ENCODE peak calls at places on chromosomes 3 and 15, in eight cellular contexts. T is adrenal gland, B is A549, D is BE2C, N is cardiac muscle cell, J is testis, I is AG09309, R is HCT116. S is an unnamed sample.

GRCh38 chr3:157360044-157360443 is 76.6 kb upstream of the PTX3 start:
- DNase-seq in R (peak), T (peak), J (no peak), I (peak), N (no peak), D (no peak), B (peak), S (no peak)

GRCh38 chr3:161014997-161015749 is 90.0 kb downstream of the B3GALNT1 start:
- DNase-seq in T (no peak), N (no peak), D (no peak), J (no peak), R (no peak), B (no peak), I (no peak), S (no peak)

GRCh38 chr3:61524933-61525332 is 36.4 kb upstream of the PTPRG start:
- DNase-seq in B (no peak), T (peak), R (no peak), D (no peak), J (no peak), N (peak), I (no peak), S (no peak)

GRCh38 chr15:31352911-31353811 is 26.5 kb downstream of the KLF13 start:
- DNase-seq in J (peak), T (peak), I (peak), B (no peak), N (peak), D (peak), R (no peak), S (no peak)

GRCh38 chr3:105904683-105905320 is 36.0 kb upstream of the CBLB start:
- DNase-seq in D (no peak), T (no peak), B (no peak), N (peak), R (no peak), I (no peak), J (no peak), S (no peak)

GRCh38 chr15:49507261-49507660 is 84.2 kb downstream of the FGF7 start:
- DNase-seq in J (no peak), B (no peak), N (no peak), T (no peak), R (no peak), D (no peak), I (no peak), S (no peak)

GRCh38 chr15:80202016-80202315 is 49.2 kb downstream of the FAH start:
- DNase-seq in N (no peak), B (no peak), J (no peak), T (peak), I (no peak), R (no peak), D (no peak), S (no peak)

GRCh38 chr15:66085128-66085527 is 168.4 kb downstream of the MEGF11 start:
- DNase-seq in N (no peak), J (no peak), B (peak), R (no peak), I (no peak), T (no peak), D (peak), S (no peak)

GRCh38 chr3:28252016-28252415 is 10.6 kb downstream of the CMC1 start:
- DNase-seq in J (no peak), B (no peak), D (no peak), R (no peak), T (no peak), I (no peak), N (no peak), S (no peak)

GRCh38 chr3:100425321-100425720 is 24.0 kb downstream of the LNP1 start:
- DNase-seq in N (no peak), T (no peak), R (no peak), B (no peak), I (no peak), J (no peak), D (no peak), S (no peak)

GRCh38 chr15:48389701-48390143 is 58.5 kb downstream of the DUT start:
- DNase-seq in B (no peak), I (no peak), R (no peak), T (no peak), N (no peak), J (no peak), D (no peak), S (no peak)

GRCh38 chr3:57112206-57112605 is 51.7 kb downstream of the SPATA12 start:
- DNase-seq in J (no peak), T (peak), I (no peak), B (peak), D (no peak), R (no peak), N (peak), S (no peak)

GRCh38 chr15:73335471-73335870 is 33.3 kb downstream of the HCN4 start:
- DNase-seq in D (no peak), R (no peak), J (no peak), B (no peak), T (no peak), N (no peak), I (no peak), S (no peak)

GRCh38 chr3:138081371-138082084 is 33.9 kb downstream of the DZIP1L start:
- DNase-seq in N (no peak), B (no peak), J (no peak), R (no peak), I (no peak), D (no peak), T (no peak), S (no peak)

GRCh38 chr3:122356402-122356801 is 26.6 kb downstream of the MIX23 start:
- DNase-seq in N (peak), B (peak), R (peak), T (no peak), I (no peak), D (peak), J (peak), S (peak)

GRCh38 chr3:21043139-21043538 is 707.9 kb downstream of the ZNF385D start:
- DNase-seq in R (no peak), J (no peak), N (no peak), T (no peak), B (no peak), D (no peak), I (no peak), S (no peak)

GRCh38 chr3:73086071-73086494 is 24.6 kb downstream of the EBLN2 start:
- DNase-seq in N (peak), I (no peak), J (peak), B (peak), D (peak), R (peak), T (peak), S (peak)

GRCh38 chr3:161316006-161316689 is 55.2 kb downstream of the SPTSSB start:
- DNase-seq in J (no peak), T (no peak), D (no peak), N (no peak), I (no peak), R (no peak), B (peak), S (peak)

GRCh38 chr3:153572654-153573053 is 410.6 kb downstream of the RAP2B start:
- DNase-seq in N (no peak), J (no peak), R (no peak), T (no peak), B (no peak), D (no peak), I (no peak), S (no peak)

GRCh38 chr3:188662214-188662613 is 508.3 kb downstream of the LPP start:
- DNase-seq in B (no peak), N (no peak), J (no peak), I (no peak), R (no peak), D (no peak), T (no peak), S (no peak)

GRCh38 chr3:188659444-188660100 is 505.6 kb downstream of the LPP start:
- DNase-seq in N (no peak), B (no peak), R (no peak), J (no peak), I (no peak), D (no peak), T (no peak), S (no peak)

GRCh38 chr3:188661801-188662200 is 507.8 kb downstream of the LPP start:
- DNase-seq in D (no peak), B (no peak), N (no peak), J (no peak), R (no peak), T (no peak), I (no peak), S (no peak)

GRCh38 chr3:188663839-188664238 is 507.9 kb upstream of the TPRG1 start:
- DNase-seq in J (no peak), I (no peak), R (no peak), N (no peak), D (no peak), T (no peak), B (no peak), S (no peak)

DNA sequence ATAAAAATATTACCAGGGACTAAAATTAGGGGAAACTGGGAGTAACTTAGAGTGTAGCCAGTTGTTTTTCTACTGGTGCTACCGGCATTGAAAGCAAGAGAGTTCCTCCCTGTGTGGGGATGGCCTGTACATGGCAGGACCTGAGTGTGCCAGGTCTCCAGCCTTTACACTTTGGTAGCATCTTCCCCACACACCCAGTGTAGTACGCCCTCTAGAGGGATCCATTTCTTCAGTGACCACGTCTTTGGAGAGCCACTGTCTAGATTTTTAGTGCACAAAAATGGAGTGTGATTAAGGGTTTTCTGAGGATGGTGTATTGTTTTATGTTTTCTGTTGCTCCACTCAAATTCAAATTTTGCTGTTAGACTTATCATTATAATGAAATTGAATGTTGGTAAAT is 507.0 kb upstream of the TPRG1 start:
- DNase-seq in R (peak), T (no peak), J (no peak), B (peak), N (peak), I (no peak), D (peak), S (no peak)
- TF ChIP-seq CTCF in R (peak), T (no peak), J (no peak), B (peak), N (peak), I (peak), D (peak), S (no peak)

DNA sequence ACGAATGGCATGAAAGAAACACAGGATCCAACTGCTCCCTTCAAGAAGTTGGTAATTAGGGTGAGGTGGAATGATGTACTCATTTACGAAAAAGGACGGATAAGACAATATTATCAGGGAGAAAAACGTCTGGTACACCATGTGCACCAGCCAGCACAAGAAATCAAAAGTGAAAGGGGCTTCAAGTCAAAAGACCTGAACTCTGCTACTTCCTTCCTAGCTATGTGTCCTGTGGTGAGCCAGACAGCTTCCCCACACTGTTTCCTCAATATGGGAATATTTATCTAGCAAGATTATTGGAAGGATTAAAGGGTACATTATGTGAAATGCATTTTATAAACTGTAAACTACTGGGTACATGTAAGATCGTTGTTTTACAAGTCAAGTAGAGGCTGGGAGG is 33.9 kb downstream of the RAB27A start:
- DNase-seq in J (no peak), D (no peak), T (no peak), B (no peak), R (no peak), N (no peak), I (no peak), S (no peak)
- H3K4me3 ChIP-seq in J (no peak), D (no peak), T (no peak), B (no peak), R (no peak), N (no peak), I (no peak), S (no peak)

GRCh38 chr3:126081618-126082333 is 2.1 kb downstream of the SLC41A3 start:
- DNase-seq in R (peak), I (no peak), N (no peak), J (peak), T (peak), B (peak), D (peak), S (no peak)
- TF ChIP-seq CTCF in R (peak), I (peak), N (peak), J (peak), T (peak), B (no peak), D (peak), S (peak)

DNA sequence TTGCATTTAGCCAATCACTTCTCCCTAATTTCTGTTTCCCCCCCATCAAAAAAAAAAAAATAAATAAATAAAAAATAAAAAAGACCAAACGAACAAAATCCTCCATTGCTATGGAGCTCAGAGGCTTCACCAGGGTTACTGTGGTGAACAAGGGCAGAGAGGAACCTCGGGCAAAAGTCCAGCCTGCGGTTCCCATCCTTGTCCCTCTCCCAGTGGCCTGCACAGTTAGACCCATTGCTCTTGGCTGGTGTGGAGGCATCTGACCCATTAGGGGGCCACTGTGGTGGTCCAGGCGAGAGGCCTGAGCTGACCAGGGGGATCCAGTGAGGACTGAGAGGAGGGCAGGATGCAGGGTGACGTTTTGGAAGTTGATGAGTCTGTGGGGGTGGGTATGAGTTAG is 18.8 kb downstream of the CORO2B start:
- DNase-seq in I (no peak), J (no peak), B (no peak), D (no peak), R (no peak), T (no peak), N (no peak), S (no peak)
- H3K4me3 ChIP-seq in I (no peak), J (no peak), B (no peak), D (no peak), R (no peak), T (no peak), N (no peak), S (no peak)

GRCh38 chr3:168951884-168952283 is 711.6 kb downstream of the MECOM start:
- DNase-seq in D (no peak), J (no peak), N (no peak), R (no peak), B (no peak), I (no peak), T (no peak), S (no peak)

GRCh38 chr3:168956087-168956486 is 707.4 kb downstream of the MECOM start:
- DNase-seq in D (no peak), R (no peak), B (no peak), J (no peak), I (no peak), T (no peak), N (peak), S (no peak)

GRCh38 chr3:168951368-168951767 is 712.1 kb downstream of the MECOM start:
- DNase-seq in J (no peak), D (no peak), I (no peak), B (no peak), N (no peak), T (no peak), R (peak), S (no peak)

GRCh38 chr3:168952551-168952950 is 711.0 kb downstream of the MECOM start:
- DNase-seq in R (peak), I (no peak), J (no peak), B (peak), D (no peak), N (peak), T (no peak), S (no peak)
- TF ChIP-seq CTCF in R (no peak), I (no peak), J (no peak), B (no peak), D (peak), N (peak), T (no peak), S (no peak)

DNA sequence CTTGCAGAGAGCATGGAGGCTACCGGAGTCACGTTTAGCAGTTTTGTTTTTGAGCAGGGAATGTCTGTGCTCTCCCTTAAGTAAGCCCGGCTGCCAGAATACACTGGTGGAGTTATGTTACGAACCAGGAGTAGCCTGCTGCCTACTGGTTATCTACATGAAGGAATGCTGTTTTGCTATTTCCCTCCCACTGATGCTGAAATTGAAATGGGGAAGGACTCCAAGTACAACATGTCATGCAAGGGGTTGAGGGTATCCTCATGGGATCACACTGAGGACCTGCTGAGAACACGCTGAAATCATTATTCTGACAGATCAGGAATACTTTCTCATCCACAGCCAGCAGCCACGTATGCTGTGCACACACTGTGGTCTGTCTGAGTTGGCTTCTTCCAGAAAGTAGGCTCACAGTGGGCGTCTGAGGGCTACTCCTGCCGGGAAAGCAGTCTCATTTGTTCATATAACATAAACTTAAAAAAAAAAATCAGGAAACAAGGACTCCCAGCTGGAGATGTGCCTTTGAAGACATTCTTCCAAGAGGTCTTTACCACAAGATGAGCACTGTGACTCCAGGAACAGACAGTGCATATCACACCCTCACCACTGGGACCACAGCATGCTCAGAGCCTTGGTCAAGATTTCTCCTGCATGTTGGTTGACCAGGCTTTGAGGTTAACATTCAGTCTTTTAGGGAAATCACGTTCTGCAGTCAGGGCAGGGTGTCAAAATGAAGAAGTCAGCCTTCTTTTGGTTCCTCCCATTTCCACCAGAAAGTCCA is 300.4 kb upstream of the RASGRP1 start:
- DNase-seq in B (no peak), D (no peak), R (no peak), J (peak), I (peak), T (no peak), N (peak), S (no peak)
- H3K4me3 ChIP-seq in B (no peak), D (no peak), R (no peak), J (no peak), I (no peak), T (no peak), N (no peak), S (no peak)

GRCh38 chr15:33084661-33085060 is 109.9 kb downstream of the FMN1 start:
- DNase-seq in J (no peak), D (no peak), R (no peak), T (no peak), N (no peak), I (no peak), B (no peak), S (no peak)

GRCh38 chr15:33089878-33090757 is 104.4 kb downstream of the FMN1 start:
- DNase-seq in I (no peak), B (no peak), T (no peak), J (no peak), N (no peak), D (no peak), R (no peak), S (peak)

GRCh38 chr15:33083232-33084006 is 111.1 kb downstream of the FMN1 start:
- DNase-seq in B (no peak), R (peak), J (no peak), D (no peak), T (no peak), I (no peak), N (no peak), S (no peak)

GRCh38 chr15:33089165-33089877 is 105.2 kb downstream of the FMN1 start:
- DNase-seq in I (no peak), T (no peak), J (no peak), R (no peak), B (no peak), N (no peak), D (no peak), S (no peak)

GRCh38 chr15:33086500-33087141 is 107.9 kb downstream of the FMN1 start:
- DNase-seq in R (peak), I (no peak), N (peak), B (peak), J (no peak), T (no peak), D (no peak), S (no peak)
- TF ChIP-seq CTCF in R (peak), I (peak), N (peak), B (peak), J (no peak), T (no peak), D (peak), S (peak)

DNA sequence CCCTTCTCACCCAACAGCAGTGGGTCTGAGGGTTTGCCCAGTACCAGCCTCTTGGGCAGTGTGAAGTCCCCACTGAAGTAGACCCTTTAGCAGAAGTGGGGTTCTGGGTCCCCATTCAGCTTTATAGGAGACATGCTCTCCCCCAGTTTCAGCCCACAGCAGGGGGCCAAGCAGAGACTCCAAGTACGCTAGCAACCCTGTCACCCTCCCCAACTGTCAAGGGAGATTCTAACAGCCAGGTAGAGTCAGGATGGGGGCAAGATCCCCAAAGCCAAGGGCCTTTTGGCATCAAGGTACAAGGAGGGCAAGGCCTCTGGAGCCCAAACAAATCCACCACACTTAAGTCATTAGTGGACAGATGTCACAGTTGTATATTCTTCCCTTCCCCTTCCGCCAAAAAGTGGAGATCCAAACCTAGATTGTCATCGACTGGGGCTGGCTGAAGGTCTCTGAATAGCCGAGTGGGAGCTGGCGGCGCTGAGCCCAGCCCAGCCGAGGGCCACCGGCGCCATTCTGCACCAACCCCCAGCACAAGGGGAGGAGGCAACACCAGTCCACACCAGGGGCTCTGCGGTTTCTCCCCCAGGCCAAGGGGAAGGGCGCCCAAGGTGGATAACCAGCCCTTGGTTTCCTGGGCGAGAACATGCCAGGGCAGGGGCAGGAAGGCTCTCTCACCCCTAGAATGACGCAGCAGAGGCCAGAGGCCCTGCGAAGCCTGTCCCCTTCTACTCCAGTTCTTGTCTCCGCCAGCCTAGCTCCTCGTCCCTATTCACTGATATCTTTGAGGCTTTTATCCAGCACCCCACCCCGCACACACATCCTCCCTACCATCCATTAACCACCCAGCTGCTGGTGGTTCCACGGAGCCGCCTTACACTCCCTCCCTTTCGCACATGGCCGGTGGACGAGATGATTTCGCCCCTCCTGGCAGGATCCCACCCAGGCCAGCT is 1.5 kb downstream of the RBPMS2 start:
- DNase-seq in J (no peak), I (no peak), D (no peak), T (no peak), N (peak), R (no peak), B (no peak), S (no peak)
- H3K4me3 ChIP-seq in J (peak), I (no peak), D (no peak), T (no peak), N (peak), R (peak), B (peak), S (peak)

S was measured in prostate gland.